ENCODE peak calls at places on chromosomes 7 and 10, in nine cellular contexts. H, J, T, B, E, R, A, X and P are unnamed samples.
A peak's percentile ranks its signal among the peaks of the same experiment; 100 is the strongest.

GRCh38 chr7:142496545-142496991 is 238.7 kb upstream of the PRSS58 start:
- DNase-seq in T (no peak), R (no peak), H (no peak), X (no peak), E (no peak), J (no peak), B (no peak), A (no peak), P (no peak)

GRCh38 chr7:33868151-33868550 is 37.2 kb upstream of the BMPER start:
- DNase-seq in T (no peak), A (no peak), X (no peak), R (no peak), E (no peak), B (no peak), H (no peak), J (no peak), P (no peak)

GRCh38 chr7:4904346-4904745 is 20.8 kb upstream of the RADIL start:
- DNase-seq in T (no peak), X (no peak), E (no peak), J (no peak), H (no peak), R (no peak), A (no peak), B (no peak), P (no peak)

GRCh38 chr10:92162541-92162940 is 128.3 kb downstream of the CPEB3 start:
- DNase-seq in J (no peak), B (no peak), E (no peak), H (no peak), R (no peak), X (no peak), A (no peak), T (no peak), P (no peak)

GRCh38 chr7:45259966-45260646 is 102.5 kb downstream of the RAMP3 start:
- DNase-seq in H (peak; percentile 59), T (peak; percentile 41), R (peak; percentile 32), E (peak; percentile 76), X (peak; percentile 60), A (peak; percentile 70), J (no peak), B (peak; percentile 60), P (peak; percentile 26)

GRCh38 chr7:22662031-22662430 is 65.0 kb upstream of the IL6 start:
- DNase-seq in H (no peak), R (no peak), J (no peak), A (no peak), X (no peak), E (no peak), B (no peak), T (no peak), P (no peak)

GRCh38 chr7:15853832-15854470 is 167.5 kb upstream of the MEOX2 start:
- DNase-seq in T (no peak), E (no peak), J (no peak), X (no peak), H (no peak), A (no peak), R (no peak), B (no peak), P (no peak)

GRCh38 chr7:150631084-150631824 is 931 bp downstream of the GIMAP6 start:
- DNase-seq in J (no peak), E (no peak), B (no peak), H (no peak), X (peak; percentile 51), T (no peak), R (no peak), A (peak; percentile 64), P (peak; percentile 85)

GRCh38 chr10:51302316-51302715 is 228.0 kb downstream of the PRKG1 start:
- DNase-seq in R (no peak), J (no peak), B (no peak), X (no peak), H (no peak), T (no peak), E (no peak), A (no peak), P (no peak)

GRCh38 chr10:22324893-22325271 is 4.0 kb downstream of the BMI1 start:
- DNase-seq in J (no peak), H (no peak), R (no peak), X (no peak), T (no peak), A (no peak), E (no peak), B (no peak), P (no peak)

GRCh38 chr10:22324413-22324812 is 3.5 kb downstream of the BMI1 start:
- DNase-seq in E (no peak), A (no peak), H (no peak), B (no peak), J (no peak), R (no peak), T (no peak), X (no peak), P (no peak)

GRCh38 chr10:22323538-22324305 is 2.8 kb downstream of the BMI1 start:
- DNase-seq in X (no peak), H (no peak), A (no peak), B (no peak), E (no peak), R (no peak), J (no peak), T (no peak), P (no peak)

GRCh38 chr10:22325948-22326702 is 5.2 kb downstream of the BMI1 start:
- DNase-seq in B (no peak), A (no peak), T (no peak), J (no peak), H (no peak), E (no peak), R (no peak), X (no peak), P (no peak)

DNA sequence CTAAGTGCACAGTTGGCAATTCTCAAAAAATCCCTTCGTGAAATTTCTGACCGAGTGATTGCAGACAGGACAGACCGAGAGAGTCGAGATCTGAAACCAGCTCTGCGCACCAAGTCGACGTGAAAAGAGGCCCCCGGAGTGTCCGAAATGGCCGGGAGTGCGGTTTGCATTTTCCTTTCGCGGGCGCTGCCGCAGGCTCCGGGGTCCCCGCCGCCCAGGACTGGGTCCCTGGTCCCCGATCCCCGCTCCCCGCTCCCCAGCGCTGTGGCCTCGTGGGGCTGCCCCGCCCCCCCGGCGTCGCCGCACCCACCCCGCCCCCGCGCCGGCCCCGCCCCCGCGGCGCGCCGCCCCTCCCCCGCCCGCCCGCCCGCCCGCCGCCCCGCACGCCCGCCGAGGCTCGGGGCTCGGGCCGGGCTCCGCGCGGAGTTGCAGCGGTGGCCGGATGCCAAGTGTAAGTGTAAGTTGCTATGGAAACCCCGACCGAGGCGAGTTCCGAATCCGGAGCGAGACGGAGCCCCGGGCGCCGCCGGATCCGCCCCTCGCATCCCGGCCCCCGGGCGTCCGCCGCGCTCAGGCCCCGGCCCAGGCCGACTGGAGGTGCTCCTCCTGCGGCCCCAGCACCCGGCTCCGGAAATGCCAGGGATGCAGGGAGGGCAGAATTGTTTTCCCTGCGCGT is 4.5 kb downstream of the BMI1 start:
- DNase-seq in J (no peak), R (peak; percentile 85), H (peak; percentile 46), T (peak; percentile 84), B (peak; percentile 87), A (peak; percentile 85), X (peak; percentile 85), E (peak; percentile 85), P (peak; percentile 57)
- TF ChIP-seq POLR2A in J (no peak), R (no peak), H (no peak), T (peak; percentile 26), B (no peak), A (peak; percentile 49), X (no peak), E (peak; percentile 16), P (no peak)

DNA sequence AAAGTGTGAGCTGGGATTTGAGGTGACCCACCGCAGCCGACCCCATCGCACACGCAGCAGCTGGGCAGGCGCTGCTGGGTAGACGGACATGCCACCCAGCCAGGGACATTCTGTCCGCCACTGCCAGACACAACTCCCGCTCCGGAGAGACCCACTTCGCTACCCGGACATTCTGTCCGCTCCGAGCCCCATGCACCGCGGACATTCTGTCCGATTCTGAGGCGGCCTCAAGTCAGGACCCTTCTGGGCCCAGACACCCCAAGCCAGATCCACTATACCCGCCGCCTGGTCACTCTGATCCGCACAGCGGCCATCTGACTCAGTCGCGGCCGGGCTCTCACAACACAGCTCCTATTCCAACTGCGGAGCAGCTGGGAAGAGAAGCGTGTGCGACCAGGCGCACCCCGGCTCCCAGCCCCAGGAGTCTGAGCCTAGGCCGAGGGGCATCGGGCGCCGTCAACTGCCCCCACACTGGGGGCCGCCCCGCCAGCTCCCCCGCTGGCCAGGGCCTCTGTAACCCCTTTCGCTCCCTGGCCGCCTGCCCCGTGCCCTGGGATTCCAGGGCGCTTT is 760 bp downstream of the PITX3 start:
- DNase-seq in H (no peak), X (no peak), J (no peak), E (no peak), R (no peak), B (no peak), T (no peak), A (no peak), P (peak; percentile 84)
- H3K4me3 ChIP-seq in H (peak overlapping the region; percentile 63), X (peak overlapping the region; percentile 64), J (peak overlapping the region; percentile 34), E (no peak overlapping the region), R (peak overlapping the region; percentile 41), B (no peak overlapping the region), T (no peak overlapping the region), A (no peak overlapping the region), P (no peak overlapping the region)

DNA sequence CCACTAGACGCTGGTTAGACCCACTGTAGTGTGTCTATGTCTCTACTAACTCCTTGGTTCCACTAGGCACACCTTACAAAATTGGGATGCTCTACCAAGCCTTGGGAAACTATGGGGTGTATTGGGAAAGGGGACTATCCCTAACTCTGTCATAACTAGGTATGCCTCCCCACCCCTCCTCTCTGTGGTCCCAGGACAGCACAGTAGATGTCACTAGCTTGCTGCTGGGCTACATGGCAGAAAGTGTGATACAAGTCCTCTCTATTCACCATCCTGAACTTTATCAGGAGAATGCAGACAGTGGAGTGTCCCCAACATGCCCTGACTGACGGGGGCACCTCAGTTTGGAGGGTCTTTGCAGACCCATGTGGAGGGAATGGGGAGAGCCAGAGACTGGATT is 30.3 kb upstream of the TMEM273 start:
- DNase-seq in E (no peak), J (no peak), H (no peak), R (no peak), T (no peak), X (no peak), A (no peak), B (no peak), P (no peak)
- TF ChIP-seq CTCF in E (no peak), J (no peak), H (no peak), R (no peak), T (no peak), X (peak; percentile 26), A (no peak), B (no peak), P (no peak)

DNA sequence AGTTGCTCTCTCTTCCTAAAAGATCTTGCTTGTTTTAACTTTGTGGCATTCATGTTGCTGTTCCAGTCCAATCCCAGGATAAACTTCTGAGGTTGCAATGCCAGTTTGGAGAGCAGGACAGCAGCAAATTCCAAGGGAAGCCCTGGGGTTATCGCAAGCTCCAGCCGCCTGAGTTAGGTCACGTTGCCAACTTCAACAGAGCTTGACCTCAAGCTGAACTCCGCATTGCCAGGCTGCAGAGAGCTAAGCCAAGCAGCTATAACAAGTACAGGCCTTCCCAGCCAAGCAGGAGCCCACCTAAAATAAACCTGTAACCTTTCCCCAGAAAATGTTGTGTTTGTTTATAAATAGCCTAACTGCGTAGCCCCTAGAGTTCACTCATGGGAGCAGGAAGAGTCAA is 138.9 kb upstream of the LYZL1 start:
- DNase-seq in X (peak; percentile 27), T (peak; percentile 32), H (no peak), J (no peak), B (no peak), E (peak; percentile 74), R (no peak), A (no peak), P (no peak)
- TF ChIP-seq POLR2A in X (no peak), T (no peak), H (no peak), J (no peak), B (no peak), E (no peak), R (no peak), A (no peak), P (no peak)